ENCODE peak calls at places on chromosomes 16 and 17, in ten cellular contexts. One of them, this sample, is unnamed.

GRCh38 chr16:59665618-59666220 is 931.6 kb upstream of the GOT2 start:
- DNase-seq in endodermal cell: no peak
- DNase-seq in GM20000: no peak
- DNase-seq in right lobe of liver: no peak
- DNase-seq in stomach: no peak
- DNase-seq in mucosa of descending colon: no peak
- DNase-seq in WERI-Rb-1: peak
- DNase-seq in transverse colon: no peak
- DNase-seq in IMR-90: no peak
- DNase-seq in CD4-positive, alpha-beta T cell: no peak
- DNase-seq in this sample: no peak

GRCh38 chr17:17355426-17355825 is 52.3 kb downstream of the NT5M start:
- DNase-seq in endodermal cell: no peak
- DNase-seq in GM20000: no peak
- DNase-seq in right lobe of liver: no peak
- DNase-seq in stomach: no peak
- DNase-seq in mucosa of descending colon: no peak
- DNase-seq in WERI-Rb-1: no peak
- DNase-seq in transverse colon: no peak
- DNase-seq in IMR-90: no peak
- DNase-seq in CD4-positive, alpha-beta T cell: no peak
- DNase-seq in this sample: peak

GRCh38 chr16:68425498-68426354 is 22.6 kb downstream of the SMPD3 start:
- DNase-seq in endodermal cell: no peak
- DNase-seq in GM20000: no peak
- DNase-seq in right lobe of liver: no peak
- DNase-seq in stomach: no peak
- DNase-seq in mucosa of descending colon: no peak
- DNase-seq in WERI-Rb-1: no peak
- DNase-seq in transverse colon: no peak
- DNase-seq in IMR-90: no peak
- DNase-seq in CD4-positive, alpha-beta T cell: no peak
- DNase-seq in this sample: no peak

GRCh38 chr17:74328487-74328886 is 2.5 kb downstream of the KIF19 start:
- DNase-seq in endodermal cell: no peak
- DNase-seq in GM20000: no peak
- DNase-seq in right lobe of liver: no peak
- DNase-seq in stomach: no peak
- DNase-seq in mucosa of descending colon: no peak
- DNase-seq in WERI-Rb-1: no peak
- DNase-seq in transverse colon: no peak
- DNase-seq in IMR-90: no peak
- DNase-seq in CD4-positive, alpha-beta T cell: no peak
- DNase-seq in this sample: no peak

GRCh38 chr16:64092284-64092683 is 1029.6 kb downstream of the CDH11 start:
- DNase-seq in endodermal cell: no peak
- DNase-seq in GM20000: no peak
- DNase-seq in right lobe of liver: no peak
- DNase-seq in stomach: no peak
- DNase-seq in mucosa of descending colon: no peak
- DNase-seq in WERI-Rb-1: no peak
- DNase-seq in transverse colon: no peak
- DNase-seq in IMR-90: peak
- DNase-seq in CD4-positive, alpha-beta T cell: no peak
- DNase-seq in this sample: no peak

GRCh38 chr16:17321824-17322223 is 148.9 kb downstream of the XYLT1 start:
- DNase-seq in endodermal cell: no peak
- DNase-seq in GM20000: no peak
- DNase-seq in right lobe of liver: no peak
- DNase-seq in stomach: no peak
- DNase-seq in mucosa of descending colon: no peak
- DNase-seq in WERI-Rb-1: no peak
- DNase-seq in transverse colon: no peak
- DNase-seq in IMR-90: no peak
- DNase-seq in CD4-positive, alpha-beta T cell: no peak
- DNase-seq in this sample: no peak

GRCh38 chr16:49467540-49468372 is 94.2 kb downstream of the C16orf78 start:
- DNase-seq in endodermal cell: peak
- DNase-seq in GM20000: no peak
- DNase-seq in right lobe of liver: no peak
- DNase-seq in stomach: peak
- DNase-seq in mucosa of descending colon: no peak
- DNase-seq in WERI-Rb-1: no peak
- DNase-seq in transverse colon: no peak
- DNase-seq in IMR-90: no peak
- DNase-seq in CD4-positive, alpha-beta T cell: no peak
- DNase-seq in this sample: no peak

GRCh38 chr17:75645889-75646625 is 12.8 kb downstream of the SMIM5 start:
- DNase-seq in endodermal cell: peak
- DNase-seq in GM20000: peak
- DNase-seq in right lobe of liver: peak
- DNase-seq in stomach: peak
- DNase-seq in mucosa of descending colon: peak
- DNase-seq in WERI-Rb-1: no peak
- DNase-seq in transverse colon: peak
- DNase-seq in IMR-90: no peak
- DNase-seq in CD4-positive, alpha-beta T cell: no peak
- DNase-seq in this sample: peak

GRCh38 chr17:79572136-79572915 is 38.5 kb downstream of the RBFOX3 start:
- DNase-seq in endodermal cell: no peak
- DNase-seq in GM20000: no peak
- DNase-seq in right lobe of liver: peak
- DNase-seq in stomach: no peak
- DNase-seq in mucosa of descending colon: no peak
- DNase-seq in WERI-Rb-1: no peak
- DNase-seq in transverse colon: no peak
- DNase-seq in IMR-90: no peak
- DNase-seq in CD4-positive, alpha-beta T cell: no peak
- DNase-seq in this sample: no peak

GRCh38 chr16:9060225-9060624 is 31.2 kb upstream of the HAPSTR1 start:
- DNase-seq in endodermal cell: no peak
- DNase-seq in GM20000: no peak
- DNase-seq in right lobe of liver: no peak
- DNase-seq in stomach: no peak
- DNase-seq in mucosa of descending colon: no peak
- DNase-seq in WERI-Rb-1: no peak
- DNase-seq in transverse colon: no peak
- DNase-seq in IMR-90: no peak
- DNase-seq in CD4-positive, alpha-beta T cell: no peak
- DNase-seq in this sample: no peak
- TF ChIP-seq CTCF in endodermal cell: no peak
- TF ChIP-seq CTCF in GM20000: no peak
- TF ChIP-seq CTCF in right lobe of liver: no peak
- TF ChIP-seq CTCF in stomach: no peak
- TF ChIP-seq CTCF in mucosa of descending colon: no peak
- TF ChIP-seq CTCF in WERI-Rb-1: no peak
- TF ChIP-seq CTCF in transverse colon: no peak
- TF ChIP-seq CTCF in IMR-90: no peak
- TF ChIP-seq CTCF in CD4-positive, alpha-beta T cell: no peak
- TF ChIP-seq CTCF in this sample: no peak

DNA sequence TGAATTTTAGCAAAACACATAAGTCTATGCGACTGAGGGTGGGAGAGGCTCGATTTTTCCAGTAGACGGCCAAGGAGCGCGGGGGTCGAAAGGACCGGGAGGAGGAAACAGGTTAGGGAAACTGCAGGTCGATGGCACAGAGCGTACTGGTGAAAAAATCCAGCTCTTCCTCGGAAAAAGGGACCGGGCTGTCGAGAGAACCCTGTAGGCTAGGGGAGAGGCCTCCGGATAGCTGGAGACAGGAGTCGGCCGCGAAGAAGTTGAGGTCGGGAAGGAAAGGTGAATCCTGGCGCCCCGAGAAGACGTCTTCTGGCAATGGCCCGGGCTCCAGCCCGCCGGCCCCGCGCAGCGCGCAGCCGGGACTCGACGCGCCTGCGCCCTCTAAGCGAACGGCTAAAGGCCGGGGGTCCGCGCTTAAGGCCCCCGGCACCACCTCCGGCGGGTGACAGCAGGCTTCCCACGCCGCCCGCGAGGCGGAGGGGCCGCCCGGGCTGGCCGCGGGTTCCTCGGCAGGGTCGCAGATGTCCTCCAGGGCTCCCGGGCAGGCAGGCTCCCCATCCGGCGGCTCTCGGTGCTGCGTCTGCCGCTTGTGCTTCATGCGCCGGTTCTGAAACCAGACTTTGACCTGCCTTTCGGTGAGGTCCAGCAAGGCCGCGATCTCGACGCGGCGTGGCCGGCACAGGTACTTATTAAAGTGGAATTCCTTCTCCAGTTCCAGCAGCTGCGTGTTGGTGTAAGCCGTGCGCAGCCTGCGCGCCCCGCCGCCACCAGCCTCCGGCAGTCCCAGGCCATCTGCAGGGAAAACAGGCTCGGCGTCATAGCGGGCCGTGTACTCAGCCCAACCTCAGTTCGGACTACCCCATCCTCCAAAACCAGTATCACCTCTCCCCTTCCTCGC is 1.7 kb downstream of the HOXB2 start:
- DNase-seq in endodermal cell: peak
- DNase-seq in GM20000: peak
- DNase-seq in right lobe of liver: no peak
- DNase-seq in stomach: no peak
- DNase-seq in mucosa of descending colon: peak
- DNase-seq in WERI-Rb-1: peak
- DNase-seq in transverse colon: peak
- DNase-seq in IMR-90: peak
- DNase-seq in CD4-positive, alpha-beta T cell: peak
- DNase-seq in this sample: peak
- TF ChIP-seq CTCF in endodermal cell: peak
- TF ChIP-seq CTCF in GM20000: no peak
- TF ChIP-seq CTCF in right lobe of liver: peak
- TF ChIP-seq CTCF in stomach: no peak
- TF ChIP-seq CTCF in mucosa of descending colon: no peak
- TF ChIP-seq CTCF in WERI-Rb-1: peak
- TF ChIP-seq CTCF in transverse colon: peak
- TF ChIP-seq CTCF in IMR-90: no peak
- TF ChIP-seq CTCF in CD4-positive, alpha-beta T cell: no peak
- TF ChIP-seq CTCF in this sample: no peak

DNA sequence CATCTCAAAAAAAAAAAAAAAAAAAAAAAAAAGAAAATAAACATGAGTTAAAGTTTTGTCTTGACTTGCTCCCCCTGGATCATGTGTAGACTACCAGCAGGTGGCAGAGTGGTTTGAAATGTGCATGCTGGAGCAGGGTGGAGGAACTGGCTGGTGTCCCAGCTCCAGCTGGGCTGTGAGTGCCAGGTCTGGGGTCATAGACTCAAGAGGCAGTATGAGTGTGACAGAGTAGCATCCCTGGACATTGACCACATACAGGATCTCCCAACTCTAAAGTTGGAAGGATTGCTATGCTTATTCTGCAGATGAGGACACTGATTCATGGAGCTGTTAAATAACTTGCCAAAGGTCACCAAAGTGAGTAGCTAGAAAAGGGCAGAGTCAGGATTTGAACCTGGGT is 198.0 kb upstream of the MPHOSPH6 start:
- DNase-seq in endodermal cell: peak
- DNase-seq in GM20000: no peak
- DNase-seq in right lobe of liver: peak
- DNase-seq in stomach: peak
- DNase-seq in mucosa of descending colon: no peak
- DNase-seq in WERI-Rb-1: peak
- DNase-seq in transverse colon: no peak
- DNase-seq in IMR-90: peak
- DNase-seq in CD4-positive, alpha-beta T cell: no peak
- DNase-seq in this sample: peak
- TF ChIP-seq CTCF in endodermal cell: peak
- TF ChIP-seq CTCF in GM20000: peak
- TF ChIP-seq CTCF in right lobe of liver: peak
- TF ChIP-seq CTCF in stomach: no peak
- TF ChIP-seq CTCF in mucosa of descending colon: no peak
- TF ChIP-seq CTCF in WERI-Rb-1: peak
- TF ChIP-seq CTCF in transverse colon: no peak
- TF ChIP-seq CTCF in IMR-90: peak
- TF ChIP-seq CTCF in CD4-positive, alpha-beta T cell: no peak
- TF ChIP-seq CTCF in this sample: no peak

GRCh38 chr16:54816471-54816870 is 114.2 kb upstream of the IRX5 start:
- DNase-seq in endodermal cell: no peak
- DNase-seq in GM20000: no peak
- DNase-seq in right lobe of liver: no peak
- DNase-seq in stomach: no peak
- DNase-seq in mucosa of descending colon: no peak
- DNase-seq in WERI-Rb-1: no peak
- DNase-seq in transverse colon: no peak
- DNase-seq in IMR-90: no peak
- DNase-seq in CD4-positive, alpha-beta T cell: no peak
- DNase-seq in this sample: no peak

GRCh38 chr16:54817940-54818574 is 112.6 kb upstream of the IRX5 start:
- DNase-seq in endodermal cell: peak
- DNase-seq in GM20000: no peak
- DNase-seq in right lobe of liver: no peak
- DNase-seq in stomach: no peak
- DNase-seq in mucosa of descending colon: no peak
- DNase-seq in WERI-Rb-1: peak
- DNase-seq in transverse colon: no peak
- DNase-seq in IMR-90: no peak
- DNase-seq in CD4-positive, alpha-beta T cell: no peak
- DNase-seq in this sample: no peak

GRCh38 chr16:54813778-54814177 is 116.9 kb upstream of the IRX5 start:
- DNase-seq in endodermal cell: no peak
- DNase-seq in GM20000: no peak
- DNase-seq in right lobe of liver: no peak
- DNase-seq in stomach: no peak
- DNase-seq in mucosa of descending colon: no peak
- DNase-seq in WERI-Rb-1: no peak
- DNase-seq in transverse colon: no peak
- DNase-seq in IMR-90: no peak
- DNase-seq in CD4-positive, alpha-beta T cell: no peak
- DNase-seq in this sample: no peak

GRCh38 chr16:54815177-54815576 is 115.5 kb upstream of the IRX5 start:
- DNase-seq in endodermal cell: no peak
- DNase-seq in GM20000: no peak
- DNase-seq in right lobe of liver: no peak
- DNase-seq in stomach: no peak
- DNase-seq in mucosa of descending colon: no peak
- DNase-seq in WERI-Rb-1: no peak
- DNase-seq in transverse colon: no peak
- DNase-seq in IMR-90: no peak
- DNase-seq in CD4-positive, alpha-beta T cell: no peak
- DNase-seq in this sample: no peak

GRCh38 chr16:54817432-54817831 is 113.2 kb upstream of the IRX5 start:
- DNase-seq in endodermal cell: peak
- DNase-seq in GM20000: no peak
- DNase-seq in right lobe of liver: no peak
- DNase-seq in stomach: peak
- DNase-seq in mucosa of descending colon: no peak
- DNase-seq in WERI-Rb-1: peak
- DNase-seq in transverse colon: no peak
- DNase-seq in IMR-90: no peak
- DNase-seq in CD4-positive, alpha-beta T cell: no peak
- DNase-seq in this sample: no peak
- TF ChIP-seq CTCF in endodermal cell: peak
- TF ChIP-seq CTCF in GM20000: no peak
- TF ChIP-seq CTCF in right lobe of liver: peak
- TF ChIP-seq CTCF in stomach: no peak
- TF ChIP-seq CTCF in mucosa of descending colon: no peak
- TF ChIP-seq CTCF in WERI-Rb-1: peak
- TF ChIP-seq CTCF in transverse colon: no peak
- TF ChIP-seq CTCF in IMR-90: no peak
- TF ChIP-seq CTCF in CD4-positive, alpha-beta T cell: no peak
- TF ChIP-seq CTCF in this sample: no peak